ENCODE peak calls at places on chromosomes 6 and 20, in seven cellular contexts. M, J, G, Y, E, R and C are unnamed samples.

GRCh38 chr6:13470240-13471140 is 16.9 kb downstream of the GFOD1 start:
- DNase-seq in M (no peak), J (no peak), G (no peak), Y (no peak), E (no peak), R (no peak), C (peak; percentile 80)

GRCh38 chr6:158503222-158503621 is 56.7 kb upstream of the TMEM181 start:
- DNase-seq in M (no peak), J (no peak), G (no peak), Y (no peak), E (no peak), R (no peak), C (no peak)

GRCh38 chr6:15533379-15534044 is 129.3 kb downstream of the DTNBP1 start:
- DNase-seq in M (no peak), J (no peak), G (no peak), Y (no peak), E (no peak), R (no peak), C (no peak)

GRCh38 chr20:50758469-50758868 is 27.1 kb downstream of the PARD6B start:
- DNase-seq in M (no peak), J (no peak), G (no peak), Y (no peak), E (no peak), R (no peak), C (no peak)

GRCh38 chr6:121157913-121158312 is 176.4 kb downstream of the TBC1D32 start:
- DNase-seq in M (no peak), J (no peak), G (no peak), Y (no peak), E (no peak), R (no peak), C (no peak)

GRCh38 chr20:32287231-32287638 is 9.8 kb downstream of the KIF3B start:
- DNase-seq in M (no peak), J (no peak), G (no peak), Y (no peak), E (no peak), R (no peak), C (no peak)

GRCh38 chr6:113338610-113339009 is 518.5 kb upstream of the MARCKS start:
- DNase-seq in M (no peak), J (no peak), G (no peak), Y (no peak), E (no peak), R (no peak), C (no peak)

GRCh38 chr6:104884867-104885517 is 25.3 kb upstream of the HACE1 start:
- DNase-seq in M (no peak), J (no peak), G (no peak), Y (no peak), E (no peak), R (no peak), C (no peak)

GRCh38 chr6:135181333-135182119 is 418 bp downstream of the MYB start:
- DNase-seq in M (no peak), J (no peak), G (no peak), Y (no peak), E (no peak), R (no peak), C (peak; percentile 60)

GRCh38 chr6:160940197-160940596 is 51.4 kb upstream of the MAP3K4 start:
- DNase-seq in M (no peak), J (no peak), G (no peak), Y (no peak), E (no peak), R (no peak), C (no peak)

GRCh38 chr6:101181006-101181405 is 212.5 kb upstream of the GRIK2 start:
- DNase-seq in M (no peak), J (no peak), G (no peak), Y (no peak), E (no peak), R (no peak), C (no peak)

GRCh38 chr20:62133864-62134263 is 9.3 kb downstream of the PSMA7 start:
- DNase-seq in M (no peak), J (no peak), G (no peak), Y (no peak), E (no peak), R (no peak), C (no peak)

GRCh38 chr6:124334359-124334758 is 530.7 kb downstream of the NKAIN2 start:
- DNase-seq in M (no peak), J (no peak), G (no peak), Y (no peak), E (no peak), R (no peak), C (no peak)

GRCh38 chr6:108260126-108260808 is 573 bp downstream of the SNX3 start:
- DNase-seq in M (peak; percentile 61), J (peak; percentile 42), G (peak; percentile 26), Y (no peak), E (no peak), R (peak; percentile 63), C (peak; percentile 55)

GRCh38 chr6:166402582-166403277 is 20.0 kb upstream of the MPC1 start:
- DNase-seq in M (no peak), J (no peak), G (no peak), Y (no peak), E (no peak), R (no peak), C (peak; percentile 85)

GRCh38 chr6:79536969-79537747 is at the start of gene LCA5:
- DNase-seq in M (peak; percentile 97), J (peak; percentile 91), G (peak; percentile 95), Y (peak; percentile 86), E (peak; percentile 95), R (peak; percentile 93), C (peak; percentile 99)

GRCh38 chr6:111625511-111626331 is 20.0 kb upstream of the TRAF3IP2 start:
- DNase-seq in M (peak; percentile 32), J (no peak), G (no peak), Y (no peak), E (peak; percentile 81), R (peak; percentile 41), C (peak; percentile 89)

GRCh38 chr20:36462440-36463211 is 78.7 kb upstream of the MYL9 start:
- DNase-seq in M (no peak), J (peak; percentile 46), G (no peak), Y (no peak), E (peak; percentile 94), R (peak; percentile 78), C (peak; percentile 32)

GRCh38 chr6:56335733-56336132 is 88.4 kb upstream of the COL21A1 start:
- DNase-seq in M (no peak), J (no peak), G (no peak), Y (no peak), E (no peak), R (no peak), C (no peak)

GRCh38 chr6:13485923-13486557 is 1.4 kb downstream of the GFOD1 start:
- DNase-seq in M (peak; percentile 53), J (no peak), G (no peak), Y (no peak), E (peak; percentile 77), R (peak; percentile 64), C (peak; percentile 17)

GRCh38 chr20:53611449-53611894 is 17.8 kb upstream of the ZNF217 start:
- DNase-seq in M (peak; percentile 71), J (no peak), G (no peak), Y (no peak), E (no peak), R (no peak), C (peak; percentile 91)

GRCh38 chr20:62487-62886 is 25.0 kb upstream of the DEFB125 start:
- DNase-seq in M (no peak), J (no peak), G (no peak), Y (no peak), E (no peak), R (no peak), C (no peak)
- H3K4me3 ChIP-seq in M (no peak overlapping the region), J (no peak overlapping the region), G (no peak overlapping the region), Y (no peak overlapping the region), E (no peak overlapping the region), R (no peak overlapping the region), C (no peak overlapping the region)

DNA sequence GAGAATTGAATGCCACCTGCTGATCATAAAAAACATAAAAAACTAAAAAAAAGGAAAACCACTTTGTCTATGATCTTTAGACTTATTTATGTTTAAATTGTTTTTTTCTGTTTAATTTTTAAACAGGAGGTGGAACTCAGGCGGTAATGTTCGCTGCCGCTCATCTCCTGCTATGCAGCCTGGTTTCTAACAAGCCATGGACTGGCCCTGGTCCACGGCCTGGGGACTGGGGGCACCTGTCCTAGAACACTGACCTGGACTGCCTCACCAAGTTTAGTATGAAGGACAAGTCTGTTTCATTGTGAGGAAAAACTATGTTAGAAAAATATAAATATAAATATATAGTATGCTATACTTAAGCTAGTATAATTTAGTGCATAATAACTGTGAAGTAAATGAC is 27.0 kb upstream of the IFNGR1 start:
- DNase-seq in M (no peak), J (no peak), G (no peak), Y (no peak), E (no peak), R (no peak), C (no peak)
- H3K27ac ChIP-seq in M (no peak overlapping the region), J (no peak overlapping the region), G (no peak overlapping the region), Y (no peak overlapping the region), E (no peak overlapping the region), R (no peak overlapping the region), C (no peak overlapping the region)

DNA sequence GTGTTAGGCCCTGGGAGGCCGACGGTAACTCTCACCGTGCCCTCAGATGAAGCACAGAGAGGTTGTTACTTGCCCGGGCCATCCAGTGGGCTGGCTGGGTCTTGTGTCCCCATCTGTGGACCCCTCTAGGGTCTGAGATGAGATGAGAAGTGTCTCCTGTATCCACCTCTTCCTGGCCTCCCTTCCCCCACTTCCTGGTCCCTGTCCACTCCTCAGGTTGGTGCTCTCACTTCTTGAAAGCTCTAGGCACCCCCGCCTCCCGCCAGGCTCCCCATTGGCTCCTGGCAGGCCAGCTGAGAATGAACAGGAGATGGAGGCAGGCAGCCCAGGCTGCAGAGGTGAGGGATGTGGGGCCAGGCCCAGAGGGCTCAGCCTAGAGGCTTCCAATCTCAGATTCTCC is 1.5 kb downstream of the MMP24OS start:
- DNase-seq in M (no peak), J (no peak), G (no peak), Y (no peak), E (peak; percentile 67), R (no peak), C (no peak)
- H3K4me3 ChIP-seq in M (peak overlapping the region; percentile 70), J (peak overlapping the region; percentile 69), G (peak overlapping the region; percentile 88), Y (no peak overlapping the region), E (no peak overlapping the region), R (peak overlapping the region; percentile 89), C (no peak overlapping the region)

GRCh38 chr6:118875672-118876071 is 18.3 kb upstream of the ASF1A start:
- DNase-seq in M (no peak), J (no peak), G (no peak), Y (no peak), E (no peak), R (no peak), C (peak; percentile 9)

GRCh38 chr6:118876201-118876600 is 17.8 kb upstream of the ASF1A start:
- DNase-seq in M (no peak), J (no peak), G (no peak), Y (no peak), E (no peak), R (no peak), C (no peak)

GRCh38 chr6:118877806-118878205 is 16.1 kb upstream of the ASF1A start:
- DNase-seq in M (no peak), J (no peak), G (no peak), Y (no peak), E (no peak), R (no peak), C (no peak)

GRCh38 chr6:118873239-118873638 is 20.7 kb upstream of the ASF1A start:
- DNase-seq in M (no peak), J (no peak), G (no peak), Y (no peak), E (no peak), R (no peak), C (no peak)

DNA sequence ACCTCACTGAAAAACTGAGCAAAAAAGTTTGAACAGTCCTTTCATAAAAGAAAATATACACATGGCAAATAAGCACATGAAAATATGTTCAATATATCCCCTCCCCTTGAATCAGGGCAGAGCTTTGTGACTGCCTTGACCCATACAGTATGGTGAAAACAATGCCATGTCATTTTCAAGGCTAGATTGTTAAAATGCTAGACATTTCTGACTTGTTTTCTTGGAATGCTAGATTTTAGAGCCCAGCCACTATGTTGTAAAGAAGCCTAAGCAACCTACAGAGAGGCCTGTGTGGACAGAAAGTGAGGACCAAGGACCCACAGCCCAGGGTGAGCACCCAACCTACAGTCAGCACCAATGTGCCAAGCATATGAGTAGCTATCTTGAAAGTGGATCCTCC is 17.1 kb upstream of the ASF1A start:
- DNase-seq in M (no peak), J (no peak), G (no peak), Y (no peak), E (no peak), R (no peak), C (no peak)
- H3K27ac ChIP-seq in M (no peak overlapping the region), J (no peak overlapping the region), G (no peak overlapping the region), Y (no peak overlapping the region), E (no peak overlapping the region), R (no peak overlapping the region), C (no peak overlapping the region)